ENCODE peak calls at places on chromosomes 2 and 18, in nine cellular contexts. Q is lower leg skin, T is esophagus squamous epithelium, L is heart right ventricle, K is stomach, H is BJ, W is endodermal cell, B is ascending aorta, J is AG04450. F is an unnamed sample.

GRCh38 chr18:78998350-78999055 is 18.9 kb downstream of the SALL3 start:
- DNase-seq in Q (no peak), T (no peak), L (no peak), K (no peak), H (no peak), W (no peak), B (no peak), J (no peak), F (no peak)

GRCh38 chr2:217942731-217943335 is 60.0 kb downstream of the TNS1 start:
- DNase-seq in Q (no peak), T (no peak), L (no peak), K (no peak), H (no peak), W (no peak), B (no peak), J (no peak), F (no peak)

GRCh38 chr2:147449323-147450080 is 395.3 kb upstream of the ACVR2A start:
- DNase-seq in Q (no peak), T (no peak), L (no peak), K (no peak), H (no peak), W (peak), B (no peak), J (no peak), F (no peak)

GRCh38 chr2:197090713-197091367 is 164.3 kb upstream of the PGAP1 start:
- DNase-seq in Q (no peak), T (no peak), L (no peak), K (no peak), H (no peak), W (no peak), B (no peak), J (no peak), F (no peak)

GRCh38 chr18:72898870-72899840 is 31.4 kb upstream of the NETO1 start:
- DNase-seq in Q (no peak), T (no peak), L (no peak), K (no peak), H (no peak), W (no peak), B (no peak), J (no peak), F (no peak)

GRCh38 chr2:102967451-102967850 is 205.6 kb downstream of the TMEM182 start:
- DNase-seq in Q (no peak), T (no peak), L (no peak), K (no peak), H (peak), W (no peak), B (no peak), J (no peak), F (no peak)

GRCh38 chr2:169468841-169469240 is 10.5 kb upstream of the BBS5 start:
- DNase-seq in Q (no peak), T (no peak), L (no peak), K (no peak), H (no peak), W (no peak), B (no peak), J (no peak), F (no peak)

GRCh38 chr2:125227843-125228392 is 1202.8 kb downstream of the CNTNAP5 start:
- DNase-seq in Q (no peak), T (no peak), L (no peak), K (no peak), H (no peak), W (no peak), B (no peak), J (no peak), F (no peak)

GRCh38 chr2:204468689-204469429 is 76.4 kb upstream of the PARD3B start:
- DNase-seq in Q (no peak), T (no peak), L (no peak), K (no peak), H (peak), W (no peak), B (no peak), J (no peak), F (peak)

GRCh38 chr2:69816923-69817542 is 12.4 kb upstream of the GMCL1 start:
- DNase-seq in Q (peak), T (peak), L (no peak), K (peak), H (peak), W (peak), B (no peak), J (peak), F (peak)

GRCh38 chr2:203656522-203657287 is 49.7 kb upstream of the CD28 start:
- DNase-seq in Q (peak), T (peak), L (no peak), K (peak), H (no peak), W (peak), B (peak), J (no peak), F (no peak)

GRCh38 chr2:218323526-218324472 is 31.5 kb upstream of the TMBIM1 start:
- DNase-seq in Q (peak), T (no peak), L (no peak), K (no peak), H (no peak), W (peak), B (no peak), J (no peak), F (peak)

GRCh38 chr2:86791574-86791973 is 861 bp upstream of the CD8A start:
- DNase-seq in Q (no peak), T (no peak), L (no peak), K (no peak), H (no peak), W (peak), B (no peak), J (no peak), F (no peak)

GRCh38 chr18:36296591-36297418 is 708 bp upstream of the FHOD3 start:
- DNase-seq in Q (peak), T (no peak), L (peak), K (no peak), H (no peak), W (peak), B (no peak), J (peak), F (peak)

GRCh38 chr2:133422946-133423345 is 145.3 kb downstream of the NCKAP5 start:
- DNase-seq in Q (no peak), T (no peak), L (no peak), K (no peak), H (peak), W (peak), B (no peak), J (peak), F (no peak)

GRCh38 chr2:102226171-102226570 is 39.3 kb downstream of the IL1RL2 start:
- DNase-seq in Q (peak), T (no peak), L (no peak), K (no peak), H (no peak), W (no peak), B (no peak), J (no peak), F (no peak)

GRCh38 chr2:136238552-136239346 is 120.8 kb upstream of the CXCR4 start:
- DNase-seq in Q (no peak), T (no peak), L (no peak), K (no peak), H (peak), W (peak), B (no peak), J (no peak), F (peak)

GRCh38 chr2:223096571-223096970 is 44.6 kb downstream of the KCNE4 start:
- DNase-seq in Q (no peak), T (no peak), L (no peak), K (no peak), H (no peak), W (no peak), B (no peak), J (no peak), F (no peak)

GRCh38 chr2:37631292-37631691 is 40.1 kb downstream of the CDC42EP3 start:
- DNase-seq in Q (no peak), T (no peak), L (no peak), K (no peak), H (no peak), W (no peak), B (no peak), J (no peak), F (no peak)

GRCh38 chr2:145431181-145431951 is 911.4 kb upstream of the ZEB2 start:
- DNase-seq in Q (no peak), T (no peak), L (no peak), K (no peak), H (no peak), W (peak), B (no peak), J (no peak), F (no peak)

GRCh38 chr2:210577263-210578071 is 21.1 kb downstream of the CPS1 start:
- DNase-seq in Q (no peak), T (no peak), L (no peak), K (no peak), H (peak), W (no peak), B (no peak), J (no peak), F (peak)

GRCh38 chr2:14569294-14569693 is 63.2 kb upstream of the LRATD1 start:
- DNase-seq in Q (no peak), T (no peak), L (no peak), K (no peak), H (no peak), W (no peak), B (no peak), J (no peak), F (no peak)

GRCh38 chr2:216370961-216371633 is 1.2 kb downstream of the MARCHF4 start:
- DNase-seq in Q (no peak), T (no peak), L (peak), K (no peak), H (no peak), W (peak), B (no peak), J (no peak), F (no peak)

GRCh38 chr2:55441280-55441892 is 21.7 kb upstream of the CCDC88A start:
- DNase-seq in Q (no peak), T (no peak), L (no peak), K (no peak), H (no peak), W (no peak), B (no peak), J (no peak), F (no peak)

GRCh38 chr18:72541871-72542690 is 2.1 kb downstream of the CBLN2 start:
- DNase-seq in Q (no peak), T (no peak), L (no peak), K (no peak), H (no peak), W (peak), B (no peak), J (no peak), F (no peak)

GRCh38 chr2:160210599-160211138 is 10.6 kb upstream of the ITGB6 start:
- DNase-seq in Q (peak), T (no peak), L (peak), K (peak), H (no peak), W (peak), B (no peak), J (no peak), F (peak)

GRCh38 chr2:120298173-120298835 is 45.7 kb downstream of the RALB start:
- DNase-seq in Q (no peak), T (no peak), L (no peak), K (no peak), H (no peak), W (no peak), B (no peak), J (no peak), F (no peak)

GRCh38 chr2:162118166-162119031 is 33.6 kb downstream of the GCG start:
- DNase-seq in Q (no peak), T (no peak), L (peak), K (no peak), H (peak), W (no peak), B (no peak), J (peak), F (peak)

GRCh38 chr2:64612575-64613195 is 41.0 kb downstream of the SERTAD2 start:
- DNase-seq in Q (no peak), T (no peak), L (no peak), K (no peak), H (no peak), W (peak), B (no peak), J (no peak), F (no peak)

GRCh38 chr2:200673191-200673590 is 87.4 kb downstream of the AOX1 start:
- DNase-seq in Q (no peak), T (no peak), L (no peak), K (no peak), H (no peak), W (no peak), B (no peak), J (no peak), F (no peak)

GRCh38 chr18:31590570-31590969 is 1.1 kb upstream of the TTR start:
- DNase-seq in Q (no peak), T (no peak), L (no peak), K (no peak), H (no peak), W (no peak), B (no peak), J (no peak), F (no peak)

GRCh38 chr2:20175267-20175666 is 49.7 kb downstream of the SDC1 start:
- DNase-seq in Q (peak), T (no peak), L (no peak), K (peak), H (no peak), W (no peak), B (no peak), J (no peak), F (no peak)

GRCh38 chr2:33719067-33719466 is 120.0 kb upstream of the FAM98A start:
- DNase-seq in Q (no peak), T (no peak), L (no peak), K (no peak), H (no peak), W (no peak), B (no peak), J (no peak), F (no peak)

GRCh38 chr2:23460983-23461382 is 76.0 kb downstream of the KLHL29 start:
- DNase-seq in Q (peak), T (no peak), L (no peak), K (no peak), H (no peak), W (no peak), B (no peak), J (no peak), F (no peak)

GRCh38 chr2:216636570-216637450 is 3.6 kb downstream of the IGFBP2 start:
- DNase-seq in Q (no peak), T (no peak), L (no peak), K (peak), H (no peak), W (peak), B (no peak), J (no peak), F (peak)

GRCh38 chr2:197306691-197307030 is 3.9 kb downstream of the ANKRD44 start:
- DNase-seq in Q (peak), T (no peak), L (peak), K (peak), H (no peak), W (no peak), B (peak), J (no peak), F (no peak)

GRCh38 chr2:235097196-235097895 is 145.5 kb downstream of the SH3BP4 start:
- DNase-seq in Q (peak), T (no peak), L (no peak), K (no peak), H (no peak), W (no peak), B (no peak), J (no peak), F (no peak)

GRCh38 chr2:106863387-106863786 is 22.6 kb downstream of the ST6GAL2 start:
- DNase-seq in Q (peak), T (no peak), L (no peak), K (no peak), H (no peak), W (peak), B (no peak), J (no peak), F (no peak)
- TF ChIP-seq CTCF in Q (no peak), T (no peak), L (peak), K (no peak), H (peak), W (peak), B (peak), J (peak), F (peak)

DNA sequence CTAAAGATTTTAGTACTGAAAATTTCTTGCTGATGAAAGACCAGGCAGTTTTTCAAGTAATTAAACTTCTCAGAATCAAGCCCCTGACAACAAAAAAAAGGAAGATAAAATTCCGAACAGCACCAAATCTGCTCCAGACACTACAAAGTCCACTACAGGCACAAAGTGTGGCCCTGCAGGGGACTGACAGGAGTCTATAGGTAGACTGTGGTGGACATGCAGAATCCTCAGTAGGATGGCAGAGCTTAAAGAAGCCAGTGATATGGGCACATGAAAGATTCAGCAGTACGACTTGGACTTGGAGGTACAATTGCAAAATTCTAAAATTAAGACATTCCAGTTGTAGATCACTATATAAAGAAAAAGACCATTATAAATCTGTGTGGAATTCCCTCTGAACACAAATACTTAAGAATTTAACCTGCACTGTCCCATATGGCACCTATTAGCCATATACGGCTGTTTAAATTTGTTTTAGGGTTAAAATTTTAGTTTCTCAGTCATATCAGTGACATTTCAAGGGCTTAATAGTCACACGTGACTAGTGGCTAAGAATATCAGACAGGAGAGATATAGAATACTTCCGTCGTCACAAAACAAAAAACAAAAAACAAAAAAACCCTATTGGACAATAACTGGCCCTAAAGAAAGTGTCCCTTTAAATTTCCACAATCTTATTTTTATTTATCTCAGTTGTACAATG is 32.0 kb downstream of the SFT2D3 start:
- DNase-seq in Q (no peak), T (no peak), L (no peak), K (no peak), H (no peak), W (no peak), B (no peak), J (no peak), F (no peak)
- H3K4me3 ChIP-seq in Q (no peak), T (peak), L (peak), K (no peak), H (no peak), W (no peak), B (peak), J (no peak), F (no peak)

DNA sequence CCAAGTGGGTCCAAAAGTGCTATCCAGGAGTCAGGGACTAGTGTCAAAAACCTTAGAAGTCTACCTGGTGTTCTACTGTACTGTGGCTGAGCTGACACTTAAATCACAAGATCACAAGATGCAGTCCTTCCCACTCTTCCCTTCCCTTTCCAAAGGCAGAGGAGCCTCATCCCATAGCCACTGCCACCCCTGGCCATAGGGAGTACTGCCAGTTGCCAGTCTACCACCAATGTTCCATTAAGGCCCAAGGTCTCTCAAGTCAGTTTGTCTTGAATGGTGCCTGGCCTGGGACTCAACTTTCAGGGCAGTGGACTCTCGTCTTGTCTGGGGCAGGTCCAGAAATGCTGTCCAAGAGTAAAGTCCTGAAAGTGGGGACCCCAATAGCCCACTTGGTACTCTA is 585.6 kb downstream of the NUP35 start:
- DNase-seq in Q (no peak), T (no peak), L (no peak), K (no peak), H (no peak), W (peak), B (no peak), J (no peak), F (no peak)
- TF ChIP-seq CTCF in Q (no peak), T (no peak), L (no peak), K (no peak), H (no peak), W (peak), B (no peak), J (no peak), F (no peak)

GRCh38 chr2:9644603-9645002 is 13.8 kb upstream of the YWHAQ start:
- DNase-seq in Q (peak), T (no peak), L (no peak), K (no peak), H (no peak), W (no peak), B (no peak), J (no peak), F (no peak)

GRCh38 chr2:9648821-9649220 is 18.0 kb upstream of the YWHAQ start:
- DNase-seq in Q (no peak), T (no peak), L (no peak), K (no peak), H (no peak), W (peak), B (no peak), J (no peak), F (no peak)

GRCh38 chr2:9647884-9648283 is 17.1 kb upstream of the YWHAQ start:
- DNase-seq in Q (no peak), T (no peak), L (no peak), K (no peak), H (no peak), W (no peak), B (no peak), J (no peak), F (no peak)

GRCh38 chr2:9644021-9644420 is 13.2 kb upstream of the YWHAQ start:
- DNase-seq in Q (peak), T (no peak), L (no peak), K (peak), H (no peak), W (no peak), B (no peak), J (no peak), F (no peak)

GRCh38 chr2:9646631-9647030 is 15.8 kb upstream of the YWHAQ start:
- DNase-seq in Q (no peak), T (no peak), L (no peak), K (no peak), H (no peak), W (no peak), B (no peak), J (no peak), F (no peak)
- H3K4me3 ChIP-seq in Q (no peak), T (no peak), L (no peak), K (no peak), H (no peak), W (no peak), B (no peak), J (no peak), F (no peak)

GRCh38 chr18:33210575-33211189 is 229.8 kb downstream of the CCDC178 start:
- DNase-seq in Q (no peak), T (no peak), L (no peak), K (no peak), H (no peak), W (peak), B (no peak), J (no peak), F (no peak)
- TF ChIP-seq CTCF in Q (no peak), T (no peak), L (peak), K (peak), H (peak), W (peak), B (no peak), J (peak), F (peak)

GRCh38 chr2:239267411-239267941 is 133.3 kb downstream of the HDAC4 start:
- DNase-seq in Q (peak), T (peak), L (peak), K (peak), H (peak), W (no peak), B (peak), J (no peak), F (peak)
- H3K4me3 ChIP-seq in Q (no peak), T (peak), L (peak), K (peak), H (no peak), W (no peak), B (peak), J (no peak), F (no peak)

DNA sequence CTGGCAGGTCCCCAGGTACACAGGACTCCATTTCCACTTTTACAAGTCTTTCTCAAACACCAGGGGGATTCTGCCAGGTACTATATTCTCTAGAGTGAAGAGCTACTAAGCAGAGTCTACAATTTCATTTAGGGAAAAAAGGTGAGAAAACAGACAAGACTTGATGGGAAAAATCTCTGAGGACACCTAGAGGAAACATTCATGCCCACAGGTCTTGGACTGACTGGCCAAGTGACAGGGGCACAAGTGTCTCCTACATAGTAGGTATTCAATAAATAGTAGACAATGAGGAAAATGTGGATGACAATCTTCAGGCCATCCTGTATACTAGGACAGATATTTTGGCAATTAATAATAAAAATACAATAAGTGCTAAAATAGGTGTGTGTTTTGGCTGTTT is 228.6 kb downstream of the CLIP4 start:
- DNase-seq in Q (no peak), T (no peak), L (no peak), K (no peak), H (no peak), W (no peak), B (no peak), J (no peak), F (no peak)
- TF ChIP-seq CTCF in Q (no peak), T (no peak), L (no peak), K (no peak), H (no peak), W (peak), B (no peak), J (no peak), F (no peak)

GRCh38 chr2:122542236-122542635 is 786.8 kb downstream of the TSN start:
- DNase-seq in Q (no peak), T (no peak), L (no peak), K (no peak), H (no peak), W (no peak), B (no peak), J (no peak), F (no peak)
- H3K4me3 ChIP-seq in Q (no peak), T (no peak), L (no peak), K (no peak), H (no peak), W (no peak), B (no peak), J (no peak), F (no peak)

GRCh38 chr2:170845343-170845742 is 28.7 kb downstream of the GAD1 start:
- DNase-seq in Q (no peak), T (no peak), L (no peak), K (no peak), H (no peak), W (peak), B (no peak), J (no peak), F (no peak)
- TF ChIP-seq CTCF in Q (no peak), T (no peak), L (no peak), K (no peak), H (no peak), W (peak), B (no peak), J (peak), F (no peak)

F was measured in HFF-Myc.